ENCODE peak calls at places on chromosomes 3 and 15, in ten cellular contexts. One of them, this sample, is unnamed.

GRCh38 chr3:58101499-58102370 is 93.5 kb downstream of the FLNB start:
- DNase-seq in activated B cell treated with CpG ODN at 0.5 μM for 24 hours: no peak
- DNase-seq in fibroblast of pulmonary artery: no peak
- DNase-seq in lower leg skin: no peak
- DNase-seq in left ventricle myocardium inferior: no peak
- DNase-seq in fibroblast of lung: peak; percentile 29
- DNase-seq in spleen: no peak
- DNase-seq in GM13976: no peak
- DNase-seq in transverse colon: no peak
- DNase-seq in brain microvascular endothelial cell: no peak
- DNase-seq in this sample: peak; percentile 35

GRCh38 chr3:32216172-32216783 is 22.2 kb upstream of the CMTM8 start:
- DNase-seq in transverse colon: peak; percentile 48
- DNase-seq in spleen: no peak
- DNase-seq in brain microvascular endothelial cell: no peak
- DNase-seq in fibroblast of pulmonary artery: no peak
- DNase-seq in lower leg skin: no peak
- DNase-seq in GM13976: no peak
- DNase-seq in fibroblast of lung: no peak
- DNase-seq in activated B cell treated with CpG ODN at 0.5 μM for 24 hours: no peak
- DNase-seq in left ventricle myocardium inferior: no peak
- DNase-seq in this sample: no peak

GRCh38 chr15:35141743-35142356 is 56.8 kb upstream of the NANOGP8 start:
- DNase-seq in GM13976: no peak
- DNase-seq in transverse colon: no peak
- DNase-seq in brain microvascular endothelial cell: peak; percentile 17
- DNase-seq in lower leg skin: no peak
- DNase-seq in left ventricle myocardium inferior: no peak
- DNase-seq in fibroblast of lung: peak; percentile 93
- DNase-seq in spleen: no peak
- DNase-seq in fibroblast of pulmonary artery: peak; percentile 98
- DNase-seq in activated B cell treated with CpG ODN at 0.5 μM for 24 hours: no peak
- DNase-seq in this sample: peak; percentile 84

GRCh38 chr15:58528197-58528870 is 96.5 kb downstream of the LIPC start:
- DNase-seq in spleen: no peak
- DNase-seq in transverse colon: peak; percentile 38
- DNase-seq in GM13976: no peak
- DNase-seq in activated B cell treated with CpG ODN at 0.5 μM for 24 hours: no peak
- DNase-seq in fibroblast of pulmonary artery: peak; percentile 65
- DNase-seq in fibroblast of lung: peak; percentile 82
- DNase-seq in lower leg skin: peak; percentile 82
- DNase-seq in brain microvascular endothelial cell: peak; percentile 12
- DNase-seq in left ventricle myocardium inferior: no peak
- DNase-seq in this sample: peak; percentile 87

GRCh38 chr15:88830016-88830415 is 26.8 kb downstream of the ACAN start:
- DNase-seq in fibroblast of lung: no peak
- DNase-seq in fibroblast of pulmonary artery: no peak
- DNase-seq in activated B cell treated with CpG ODN at 0.5 μM for 24 hours: no peak
- DNase-seq in GM13976: no peak
- DNase-seq in left ventricle myocardium inferior: no peak
- DNase-seq in lower leg skin: no peak
- DNase-seq in brain microvascular endothelial cell: no peak
- DNase-seq in transverse colon: no peak
- DNase-seq in spleen: no peak
- DNase-seq in this sample: no peak

GRCh38 chr3:101725192-101725889 is 927 bp downstream of the CEP97 start:
- DNase-seq in left ventricle myocardium inferior: peak; percentile 19
- DNase-seq in fibroblast of lung: peak; percentile 36
- DNase-seq in GM13976: no peak
- DNase-seq in activated B cell treated with CpG ODN at 0.5 μM for 24 hours: peak; percentile 33
- DNase-seq in fibroblast of pulmonary artery: peak; percentile 19
- DNase-seq in lower leg skin: no peak
- DNase-seq in spleen: peak; percentile 90
- DNase-seq in transverse colon: peak; percentile 35
- DNase-seq in brain microvascular endothelial cell: no peak
- DNase-seq in this sample: no peak

GRCh38 chr15:62879770-62880169 is 162.8 kb upstream of the TPM1 start:
- DNase-seq in fibroblast of pulmonary artery: no peak
- DNase-seq in fibroblast of lung: no peak
- DNase-seq in left ventricle myocardium inferior: no peak
- DNase-seq in brain microvascular endothelial cell: no peak
- DNase-seq in transverse colon: no peak
- DNase-seq in spleen: no peak
- DNase-seq in lower leg skin: no peak
- DNase-seq in activated B cell treated with CpG ODN at 0.5 μM for 24 hours: no peak
- DNase-seq in GM13976: no peak
- DNase-seq in this sample: no peak

GRCh38 chr15:62112051-62112450 is 45.3 kb downstream of the C2CD4A start:
- DNase-seq in transverse colon: no peak
- DNase-seq in fibroblast of pulmonary artery: no peak
- DNase-seq in fibroblast of lung: no peak
- DNase-seq in GM13976: no peak
- DNase-seq in brain microvascular endothelial cell: no peak
- DNase-seq in spleen: no peak
- DNase-seq in activated B cell treated with CpG ODN at 0.5 μM for 24 hours: no peak
- DNase-seq in lower leg skin: no peak
- DNase-seq in left ventricle myocardium inferior: no peak
- DNase-seq in this sample: no peak

GRCh38 chr3:106765342-106765741 is 611.9 kb upstream of the CCDC54 start:
- DNase-seq in transverse colon: no peak
- DNase-seq in left ventricle myocardium inferior: no peak
- DNase-seq in GM13976: no peak
- DNase-seq in spleen: no peak
- DNase-seq in activated B cell treated with CpG ODN at 0.5 μM for 24 hours: no peak
- DNase-seq in lower leg skin: no peak
- DNase-seq in brain microvascular endothelial cell: peak; percentile 93
- DNase-seq in fibroblast of lung: peak; percentile 99
- DNase-seq in fibroblast of pulmonary artery: peak; percentile 97
- DNase-seq in this sample: peak; percentile 97

GRCh38 chr15:40313531-40314398 is 6.0 kb upstream of the PLCB2 start:
- DNase-seq in fibroblast of lung: no peak
- DNase-seq in fibroblast of pulmonary artery: no peak
- DNase-seq in brain microvascular endothelial cell: no peak
- DNase-seq in activated B cell treated with CpG ODN at 0.5 μM for 24 hours: no peak
- DNase-seq in GM13976: no peak
- DNase-seq in left ventricle myocardium inferior: no peak
- DNase-seq in lower leg skin: no peak
- DNase-seq in spleen: peak; percentile 87
- DNase-seq in transverse colon: peak; percentile 85
- DNase-seq in this sample: no peak

GRCh38 chr3:128549283-128550112 is 56.5 kb upstream of the GATA2 start:
- DNase-seq in activated B cell treated with CpG ODN at 0.5 μM for 24 hours: no peak
- DNase-seq in lower leg skin: peak; percentile 87
- DNase-seq in brain microvascular endothelial cell: peak; percentile 24
- DNase-seq in transverse colon: no peak
- DNase-seq in spleen: no peak
- DNase-seq in GM13976: no peak
- DNase-seq in fibroblast of pulmonary artery: peak; percentile 96
- DNase-seq in left ventricle myocardium inferior: peak; percentile 70
- DNase-seq in fibroblast of lung: peak; percentile 91
- DNase-seq in this sample: peak; percentile 90

GRCh38 chr3:107013606-107014005 is 363.6 kb upstream of the CCDC54 start:
- DNase-seq in brain microvascular endothelial cell: no peak
- DNase-seq in left ventricle myocardium inferior: no peak
- DNase-seq in GM13976: no peak
- DNase-seq in transverse colon: no peak
- DNase-seq in fibroblast of pulmonary artery: no peak
- DNase-seq in spleen: no peak
- DNase-seq in fibroblast of lung: no peak
- DNase-seq in activated B cell treated with CpG ODN at 0.5 μM for 24 hours: no peak
- DNase-seq in lower leg skin: no peak
- DNase-seq in this sample: no peak

GRCh38 chr3:177470200-177470941 is 273.1 kb upstream of the TBL1XR1 start:
- DNase-seq in lower leg skin: no peak
- DNase-seq in activated B cell treated with CpG ODN at 0.5 μM for 24 hours: no peak
- DNase-seq in transverse colon: no peak
- DNase-seq in left ventricle myocardium inferior: no peak
- DNase-seq in fibroblast of lung: peak; percentile 50
- DNase-seq in spleen: no peak
- DNase-seq in brain microvascular endothelial cell: no peak
- DNase-seq in fibroblast of pulmonary artery: no peak
- DNase-seq in GM13976: no peak
- DNase-seq in this sample: no peak

GRCh38 chr3:49715611-49716121 is 3.8 kb downstream of the AMIGO3 start:
- DNase-seq in transverse colon: no peak
- DNase-seq in brain microvascular endothelial cell: no peak
- DNase-seq in lower leg skin: no peak
- DNase-seq in left ventricle myocardium inferior: no peak
- DNase-seq in fibroblast of pulmonary artery: no peak
- DNase-seq in activated B cell treated with CpG ODN at 0.5 μM for 24 hours: no peak
- DNase-seq in fibroblast of lung: no peak
- DNase-seq in spleen: no peak
- DNase-seq in GM13976: no peak
- DNase-seq in this sample: no peak

GRCh38 chr15:88918738-88919137 is 5.6 kb upstream of the MFGE8 start:
- DNase-seq in fibroblast of lung: peak; percentile 99
- DNase-seq in lower leg skin: peak; percentile 97
- DNase-seq in left ventricle myocardium inferior: peak; percentile 74
- DNase-seq in transverse colon: peak; percentile 45
- DNase-seq in fibroblast of pulmonary artery: peak; percentile 97
- DNase-seq in brain microvascular endothelial cell: peak; percentile 95
- DNase-seq in spleen: no peak
- DNase-seq in activated B cell treated with CpG ODN at 0.5 μM for 24 hours: no peak
- DNase-seq in GM13976: peak; percentile 25
- DNase-seq in this sample: peak; percentile 95

GRCh38 chr15:40782609-40783227 is 12.9 kb downstream of the C15orf62 start:
- DNase-seq in fibroblast of pulmonary artery: no peak
- DNase-seq in GM13976: peak; percentile 83
- DNase-seq in lower leg skin: peak; percentile 91
- DNase-seq in spleen: peak; percentile 94
- DNase-seq in activated B cell treated with CpG ODN at 0.5 μM for 24 hours: peak; percentile 76
- DNase-seq in brain microvascular endothelial cell: no peak
- DNase-seq in fibroblast of lung: peak; percentile 3
- DNase-seq in left ventricle myocardium inferior: no peak
- DNase-seq in transverse colon: peak; percentile 86
- DNase-seq in this sample: no peak

GRCh38 chr3:97793415-97794019 is 28.3 kb upstream of the CRYBG3 start:
- DNase-seq in spleen: no peak
- DNase-seq in activated B cell treated with CpG ODN at 0.5 μM for 24 hours: no peak
- DNase-seq in fibroblast of pulmonary artery: peak; percentile 79
- DNase-seq in left ventricle myocardium inferior: no peak
- DNase-seq in fibroblast of lung: peak; percentile 40
- DNase-seq in GM13976: peak; percentile 23
- DNase-seq in transverse colon: no peak
- DNase-seq in lower leg skin: no peak
- DNase-seq in brain microvascular endothelial cell: peak; percentile 20
- DNase-seq in this sample: peak; percentile 79

GRCh38 chr3:73520931-73521461 is 103.7 kb downstream of the PDZRN3 start:
- DNase-seq in lower leg skin: no peak
- DNase-seq in left ventricle myocardium inferior: peak; percentile 44
- DNase-seq in fibroblast of pulmonary artery: no peak
- DNase-seq in transverse colon: peak; percentile 63
- DNase-seq in brain microvascular endothelial cell: no peak
- DNase-seq in GM13976: no peak
- DNase-seq in fibroblast of lung: peak; percentile 17
- DNase-seq in activated B cell treated with CpG ODN at 0.5 μM for 24 hours: no peak
- DNase-seq in spleen: no peak
- DNase-seq in this sample: peak; percentile 93

GRCh38 chr3:149969110-149969944 is 1.4 kb downstream of the PFN2 start:
- DNase-seq in brain microvascular endothelial cell: peak; percentile 77
- DNase-seq in lower leg skin: peak; percentile 86
- DNase-seq in fibroblast of pulmonary artery: peak; percentile 88
- DNase-seq in fibroblast of lung: peak; percentile 90
- DNase-seq in GM13976: no peak
- DNase-seq in activated B cell treated with CpG ODN at 0.5 μM for 24 hours: no peak
- DNase-seq in left ventricle myocardium inferior: peak; percentile 25
- DNase-seq in spleen: no peak
- DNase-seq in transverse colon: peak; percentile 31
- DNase-seq in this sample: peak; percentile 90
- TF ChIP-seq CTCF in brain microvascular endothelial cell: peak; percentile 25
- TF ChIP-seq CTCF in lower leg skin: no peak
- TF ChIP-seq CTCF in fibroblast of pulmonary artery: peak; percentile 12
- TF ChIP-seq CTCF in fibroblast of lung: no peak
- TF ChIP-seq CTCF in GM13976: no peak
- TF ChIP-seq CTCF in activated B cell treated with CpG ODN at 0.5 μM for 24 hours: no peak
- TF ChIP-seq CTCF in left ventricle myocardium inferior: no peak
- TF ChIP-seq CTCF in spleen: no peak
- TF ChIP-seq CTCF in transverse colon: peak; percentile 12
- TF ChIP-seq CTCF in this sample: peak; percentile 15

DNA sequence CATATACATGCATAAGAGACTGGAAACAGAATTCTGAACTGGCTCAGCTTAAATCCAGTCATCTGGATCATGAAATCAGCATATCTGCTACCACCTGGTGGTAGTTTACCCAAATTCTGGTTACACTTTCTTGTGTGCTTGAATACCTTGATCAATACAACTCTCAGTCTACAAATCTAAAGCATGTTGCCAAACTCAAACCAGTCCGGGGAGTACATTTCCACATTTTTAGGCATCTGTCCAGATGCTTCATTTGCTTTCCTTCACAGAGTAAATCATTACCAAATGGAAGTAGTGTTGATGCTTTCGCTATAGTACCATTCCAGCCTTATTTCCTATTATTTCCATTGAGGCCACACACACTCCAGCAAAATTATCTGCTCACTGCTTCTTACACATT is 126.4 kb downstream of the P2RY1 start:
- DNase-seq in activated B cell treated with CpG ODN at 0.5 μM for 24 hours: no peak
- DNase-seq in spleen: no peak
- DNase-seq in fibroblast of lung: peak; percentile 5
- DNase-seq in left ventricle myocardium inferior: no peak
- DNase-seq in lower leg skin: no peak
- DNase-seq in fibroblast of pulmonary artery: peak; percentile 50
- DNase-seq in brain microvascular endothelial cell: no peak
- DNase-seq in transverse colon: no peak
- DNase-seq in GM13976: peak; percentile 42
- DNase-seq in this sample: peak; percentile 34
- TF ChIP-seq CTCF in activated B cell treated with CpG ODN at 0.5 μM for 24 hours: no peak
- TF ChIP-seq CTCF in spleen: no peak
- TF ChIP-seq CTCF in fibroblast of lung: peak; percentile 5
- TF ChIP-seq CTCF in left ventricle myocardium inferior: peak; percentile 54
- TF ChIP-seq CTCF in lower leg skin: no peak
- TF ChIP-seq CTCF in fibroblast of pulmonary artery: peak; percentile 38
- TF ChIP-seq CTCF in brain microvascular endothelial cell: peak; percentile 21
- TF ChIP-seq CTCF in transverse colon: peak; percentile 26
- TF ChIP-seq CTCF in GM13976: no peak
- TF ChIP-seq CTCF in this sample: peak; percentile 26

GRCh38 chr3:143957447-143957846 is 14.2 kb upstream of the DIPK2A start:
- DNase-seq in left ventricle myocardium inferior: no peak
- DNase-seq in GM13976: no peak
- DNase-seq in spleen: no peak
- DNase-seq in transverse colon: no peak
- DNase-seq in activated B cell treated with CpG ODN at 0.5 μM for 24 hours: no peak
- DNase-seq in fibroblast of pulmonary artery: no peak
- DNase-seq in lower leg skin: no peak
- DNase-seq in brain microvascular endothelial cell: no peak
- DNase-seq in fibroblast of lung: no peak
- DNase-seq in this sample: no peak
- TF ChIP-seq CTCF in left ventricle myocardium inferior: no peak
- TF ChIP-seq CTCF in GM13976: no peak
- TF ChIP-seq CTCF in spleen: no peak
- TF ChIP-seq CTCF in transverse colon: no peak
- TF ChIP-seq CTCF in activated B cell treated with CpG ODN at 0.5 μM for 24 hours: no peak
- TF ChIP-seq CTCF in fibroblast of pulmonary artery: no peak
- TF ChIP-seq CTCF in lower leg skin: no peak
- TF ChIP-seq CTCF in brain microvascular endothelial cell: no peak
- TF ChIP-seq CTCF in fibroblast of lung: no peak
- TF ChIP-seq CTCF in this sample: no peak

DNA sequence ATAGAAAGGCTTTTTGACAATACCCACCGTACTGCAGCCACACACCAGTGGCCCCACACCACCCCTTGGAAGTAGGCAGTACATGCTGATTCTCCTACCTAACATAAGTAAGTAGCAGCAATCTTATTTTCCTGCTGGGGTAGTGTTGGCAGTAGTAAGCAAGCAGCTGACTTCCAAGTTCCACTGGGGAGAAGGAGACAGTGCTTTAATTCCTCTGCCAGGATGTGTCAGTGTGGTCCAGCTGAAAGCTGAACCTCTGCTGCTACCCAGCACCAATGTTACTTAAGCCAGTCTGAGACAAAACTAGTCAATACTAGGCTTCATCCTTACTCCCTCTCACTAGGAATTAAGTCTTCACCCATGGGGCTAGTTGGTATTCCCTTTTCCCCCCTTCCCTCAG is 74.7 kb downstream of the DZIP3 start:
- DNase-seq in brain microvascular endothelial cell: no peak
- DNase-seq in activated B cell treated with CpG ODN at 0.5 μM for 24 hours: no peak
- DNase-seq in spleen: no peak
- DNase-seq in transverse colon: no peak
- DNase-seq in GM13976: no peak
- DNase-seq in fibroblast of pulmonary artery: no peak
- DNase-seq in fibroblast of lung: peak; percentile 13
- DNase-seq in left ventricle myocardium inferior: no peak
- DNase-seq in lower leg skin: no peak
- DNase-seq in this sample: peak; percentile 2
- TF ChIP-seq CTCF in brain microvascular endothelial cell: no peak
- TF ChIP-seq CTCF in activated B cell treated with CpG ODN at 0.5 μM for 24 hours: no peak
- TF ChIP-seq CTCF in spleen: no peak
- TF ChIP-seq CTCF in transverse colon: no peak
- TF ChIP-seq CTCF in GM13976: no peak
- TF ChIP-seq CTCF in fibroblast of pulmonary artery: no peak
- TF ChIP-seq CTCF in fibroblast of lung: no peak
- TF ChIP-seq CTCF in left ventricle myocardium inferior: no peak
- TF ChIP-seq CTCF in lower leg skin: no peak
- TF ChIP-seq CTCF in this sample: no peak

This sample was measured in fibroblast of the aortic adventitia.